ENCODE peak calls at places on chromosomes 13 and 19, in six cellular contexts. One of them, this sample, is unnamed.

GRCh38 chr13:43407023-43407581 is 379.7 kb downstream of the ENOX1 start:
- DNase-seq in cardiac fibroblast: no peak
- DNase-seq in sciatic nerve: no peak
- DNase-seq in heart right ventricle: no peak
- DNase-seq in nephron progenitor cell: no peak
- DNase-seq in T1000: no peak
- DNase-seq in this sample: no peak

GRCh38 chr19:32599736-32600157 is 18.8 kb downstream of the PDCD5 start:
- DNase-seq in cardiac fibroblast: peak
- DNase-seq in sciatic nerve: no peak
- DNase-seq in heart right ventricle: peak
- DNase-seq in nephron progenitor cell: peak
- DNase-seq in T1000: no peak
- DNase-seq in this sample: peak

GRCh38 chr13:101309014-101309619 is 107.2 kb downstream of the NALCN start:
- DNase-seq in cardiac fibroblast: peak
- DNase-seq in sciatic nerve: no peak
- DNase-seq in heart right ventricle: no peak
- DNase-seq in nephron progenitor cell: no peak
- DNase-seq in T1000: no peak
- DNase-seq in this sample: peak

GRCh38 chr13:71242191-71242590 is 624.8 kb downstream of the DACH1 start:
- DNase-seq in cardiac fibroblast: peak
- DNase-seq in sciatic nerve: no peak
- DNase-seq in heart right ventricle: peak
- DNase-seq in nephron progenitor cell: no peak
- DNase-seq in T1000: no peak
- DNase-seq in this sample: no peak

GRCh38 chr19:10238172-10238783 is 7.1 kb upstream of the S1PR2 start:
- DNase-seq in cardiac fibroblast: peak
- DNase-seq in sciatic nerve: no peak
- DNase-seq in heart right ventricle: peak
- DNase-seq in nephron progenitor cell: no peak
- DNase-seq in T1000: no peak
- DNase-seq in this sample: peak

GRCh38 chr13:31207630-31208549 is 8.1 kb downstream of the B3GLCT start:
- DNase-seq in cardiac fibroblast: peak
- DNase-seq in sciatic nerve: no peak
- DNase-seq in heart right ventricle: peak
- DNase-seq in nephron progenitor cell: peak
- DNase-seq in T1000: no peak
- DNase-seq in this sample: no peak

GRCh38 chr13:43356566-43356965 is 333.2 kb downstream of the DNAJC15 start:
- DNase-seq in cardiac fibroblast: peak
- DNase-seq in sciatic nerve: no peak
- DNase-seq in heart right ventricle: no peak
- DNase-seq in nephron progenitor cell: no peak
- DNase-seq in T1000: no peak
- DNase-seq in this sample: peak

GRCh38 chr19:925912-926594 is at the start of gene ARID3A:
- DNase-seq in cardiac fibroblast: no peak
- DNase-seq in sciatic nerve: no peak
- DNase-seq in heart right ventricle: no peak
- DNase-seq in nephron progenitor cell: peak
- DNase-seq in T1000: no peak
- DNase-seq in this sample: no peak

GRCh38 chr13:95920485-95920884 is 132.7 kb downstream of the UGGT2 start:
- DNase-seq in cardiac fibroblast: no peak
- DNase-seq in sciatic nerve: no peak
- DNase-seq in heart right ventricle: no peak
- DNase-seq in nephron progenitor cell: no peak
- DNase-seq in T1000: no peak
- DNase-seq in this sample: no peak

GRCh38 chr19:7333198-7334118 is 15.3 kb upstream of the ARHGEF18 start:
- DNase-seq in cardiac fibroblast: peak
- DNase-seq in sciatic nerve: no peak
- DNase-seq in heart right ventricle: peak
- DNase-seq in nephron progenitor cell: no peak
- DNase-seq in T1000: no peak
- DNase-seq in this sample: no peak

This sample was measured in HCEC 1CT.